ENCODE peak calls at places on chromosomes 4 and X, in five cellular contexts. A is nephron progenitor cell, O is NAMALWA, M is caudate nucleus, Q is NCI-H1105. Z is an unnamed sample.
A peak's percentile ranks its signal among the peaks of the same experiment; 100 is the strongest.

GRCh38 chrX:45622538-45622937 is 421.9 kb upstream of the DIPK2B start:
- DNase-seq in A (no peak), O (no peak), M (no peak), Q (no peak), Z (no peak)

GRCh38 chr4:48651869-48652447 is 128.1 kb downstream of the FRYL start:
- DNase-seq in A (no peak), O (no peak), M (no peak), Q (no peak), Z (no peak)

GRCh38 chrX:45479835-45480422 is 279.3 kb upstream of the DIPK2B start:
- DNase-seq in A (no peak), O (no peak), M (no peak), Q (no peak), Z (no peak)

GRCh38 chrX:634306-634958 is 3.8 kb downstream of the SHOX start:
- DNase-seq in A (peak; percentile 42), O (no peak), M (no peak), Q (no peak), Z (no peak)

GRCh38 chrX:129777218-129777768 is 2.5 kb upstream of the SASH3 start:
- DNase-seq in A (no peak), O (peak; percentile 76), M (peak; percentile 4), Q (no peak), Z (no peak)

GRCh38 chrX:100098660-100099375 is 311.3 kb downstream of the PCDH19 start:
- DNase-seq in A (no peak), O (no peak), M (no peak), Q (no peak), Z (no peak)

GRCh38 chr4:8765084-8765483 is 106.6 kb downstream of the HMX1 start:
- DNase-seq in A (no peak), O (no peak), M (no peak), Q (no peak), Z (no peak)

GRCh38 chr4:143773998-143774898 is 73.8 kb upstream of the FREM3 start:
- DNase-seq in A (peak; percentile 46), O (peak; percentile 74), M (peak; percentile 1), Q (no peak), Z (no peak)

GRCh38 chr4:168710353-168710946 is 213.6 kb downstream of the PALLD start:
- DNase-seq in A (no peak), O (peak; percentile 27), M (no peak), Q (no peak), Z (no peak)

GRCh38 chr4:82201303-82201702 is 172.5 kb downstream of the HNRNPD start:
- DNase-seq in A (no peak), O (no peak), M (no peak), Q (peak; percentile 40), Z (peak; percentile 35)

GRCh38 chrX:9293051-9293496 is 171.8 kb upstream of the TBL1X start:
- DNase-seq in A (peak; percentile 11), O (no peak), M (no peak), Q (no peak), Z (no peak)

GRCh38 chr4:26342328-26343040 is 21.7 kb downstream of the RBPJ start:
- DNase-seq in A (no peak), O (no peak), M (no peak), Q (no peak), Z (no peak)

GRCh38 chr4:153146031-153146430 is 58.2 kb upstream of the TRIM2 start:
- DNase-seq in A (no peak), O (no peak), M (no peak), Q (no peak), Z (no peak)

GRCh38 chr4:137393043-137393442 is 139.3 kb downstream of the PCDH18 start:
- DNase-seq in A (peak; percentile 10), O (no peak), M (no peak), Q (peak; percentile 20), Z (peak; percentile 5)

GRCh38 chr4:8304827-8305695 is 35.5 kb downstream of the HTRA3 start:
- DNase-seq in A (no peak), O (no peak), M (no peak), Q (no peak), Z (no peak)

GRCh38 chr4:1711055-1711905 is 839 bp downstream of the SLBP start:
- DNase-seq in A (no peak), O (peak; percentile 47), M (peak; percentile 30), Q (no peak), Z (no peak)

GRCh38 chrX:124239911-124240310 is 92.5 kb upstream of the TEX13D start:
- DNase-seq in A (no peak), O (no peak), M (no peak), Q (no peak), Z (no peak)

GRCh38 chr4:139453371-139454110 is 380 bp upstream of the RAB33B start:
- DNase-seq in A (peak; percentile 93), O (peak; percentile 98), M (peak; percentile 96), Q (peak; percentile 92), Z (peak; percentile 92)